ENCODE peak calls at places on chromosomes 4 and X, in five cellular contexts. L is stomach, P is H1, V is A549, K is ovary. C is an unnamed sample.
A peak's percentile ranks its signal among the peaks of the same experiment; 100 is the strongest.

GRCh38 chr4:178823673-178824072 is 1381.4 kb upstream of the AGA start:
- DNase-seq in L (no peak), P (no peak), K (no peak), V (no peak), C (no peak)

GRCh38 chrX:38661561-38661960 is 100.2 kb downstream of the TSPAN7 start:
- DNase-seq in K (no peak), P (no peak), L (no peak), V (no peak), C (no peak)

GRCh38 chr4:5399790-5400421 is 308.5 kb downstream of the EVC2 start:
- DNase-seq in L (no peak), K (no peak), V (peak; percentile 24), P (no peak), C (no peak)

GRCh38 chr4:143188325-143189088 is 3.8 kb downstream of the USP38 start:
- DNase-seq in K (no peak), V (no peak), L (no peak), P (no peak), C (no peak)

GRCh38 chrX:20333672-20334071 is 67.0 kb upstream of the RPS6KA3 start:
- DNase-seq in L (no peak), V (no peak), K (no peak), P (no peak), C (no peak)

GRCh38 chr4:185782523-185782922 is 29.5 kb downstream of the SORBS2 start:
- DNase-seq in K (no peak), L (no peak), P (no peak), V (no peak), C (no peak)

GRCh38 chrX:144006811-144007210 is 122.9 kb downstream of the UBE2NL start:
- DNase-seq in V (no peak), K (no peak), L (no peak), P (no peak), C (no peak)

GRCh38 chr4:115165503-115165902 is 52.1 kb upstream of the NDST4 start:
- DNase-seq in V (no peak), K (no peak), L (no peak), P (no peak), C (no peak)

GRCh38 chr4:80237992-80238391 is 28.5 kb upstream of the FGF5 start:
- DNase-seq in P (no peak), V (peak; percentile 36), L (no peak), K (no peak), C (no peak)

GRCh38 chr4:138609943-138610350 is 367.8 kb upstream of the SLC7A11 start:
- DNase-seq in V (no peak), K (no peak), P (no peak), L (no peak), C (no peak)

GRCh38 chrX:17412692-17413091 is 37.7 kb downstream of the NHS start:
- DNase-seq in K (no peak), L (no peak), V (peak; percentile 63), P (no peak), C (no peak)

GRCh38 chr4:27176400-27176799 is 315.8 kb downstream of the STIM2 start:
- DNase-seq in K (no peak), L (no peak), P (no peak), V (peak; percentile 14), C (no peak)

GRCh38 chrX:152573866-152574265 is 63.8 kb upstream of the GABRQ start:
- DNase-seq in P (no peak), V (no peak), L (no peak), K (no peak), C (no peak)

GRCh38 chr4:169810325-169811323 is 52.9 kb upstream of the HPF1 start:
- DNase-seq in K (no peak), L (no peak), P (no peak), V (peak; percentile 76), C (no peak)

GRCh38 chr4:22237155-22237751 is 278.6 kb downstream of the ADGRA3 start:
- DNase-seq in P (peak; percentile 43), L (peak; percentile 68), V (peak; percentile 13), K (peak; percentile 40), C (no peak)

GRCh38 chr4:150315175-150315574 is 236.9 kb downstream of the DCLK2 start:
- DNase-seq in P (no peak), K (no peak), L (no peak), V (no peak), C (no peak)

GRCh38 chr4:25694466-25694865 is 38.8 kb downstream of the SLC34A2 start:
- DNase-seq in L (no peak), K (no peak), V (peak; percentile 47), P (no peak), C (peak; percentile 66)

GRCh38 chr4:87038837-87039715 is 104.3 kb downstream of the AFF1 start:
- DNase-seq in P (no peak), K (no peak), L (peak; percentile 32), V (peak; percentile 60), C (peak; percentile 63)

GRCh38 chr4:100093091-100093866 is 97.0 kb downstream of the DDIT4L start:
- DNase-seq in P (peak; percentile 80), L (peak; percentile 81), K (peak; percentile 77), V (peak; percentile 84), C (peak; percentile 87)

GRCh38 chr4:124980276-124980752 is 267.8 kb upstream of the ANKRD50 start:
- DNase-seq in V (no peak), L (no peak), P (no peak), K (no peak), C (no peak)

GRCh38 chr4:156322592-156322991 is 368.9 kb upstream of the CTSO start:
- DNase-seq in L (no peak), V (no peak), K (no peak), P (no peak), C (no peak)

GRCh38 chrX:9940397-9940796 is 26.8 kb upstream of the CLDN34 start:
- DNase-seq in P (no peak), V (peak; percentile 6), K (no peak), L (no peak), C (no peak)

GRCh38 chrX:37759878-37760418 is 19.9 kb upstream of the CYBB start:
- DNase-seq in V (no peak), L (no peak), P (no peak), K (no peak), C (no peak)

GRCh38 chrX:94676285-94676684 is 1002.3 kb downstream of the FAM133A start:
- DNase-seq in V (no peak), L (no peak), K (no peak), P (no peak), C (no peak)

GRCh38 chr4:173189117-173189693 is 20.6 kb downstream of the GALNT7 start:
- DNase-seq in K (no peak), V (no peak), L (no peak), P (no peak), C (no peak)

GRCh38 chr4:97103252-97103651 is 1040.0 kb downstream of the STPG2 start:
- DNase-seq in P (no peak), V (no peak), K (no peak), L (no peak), C (no peak)

DNA sequence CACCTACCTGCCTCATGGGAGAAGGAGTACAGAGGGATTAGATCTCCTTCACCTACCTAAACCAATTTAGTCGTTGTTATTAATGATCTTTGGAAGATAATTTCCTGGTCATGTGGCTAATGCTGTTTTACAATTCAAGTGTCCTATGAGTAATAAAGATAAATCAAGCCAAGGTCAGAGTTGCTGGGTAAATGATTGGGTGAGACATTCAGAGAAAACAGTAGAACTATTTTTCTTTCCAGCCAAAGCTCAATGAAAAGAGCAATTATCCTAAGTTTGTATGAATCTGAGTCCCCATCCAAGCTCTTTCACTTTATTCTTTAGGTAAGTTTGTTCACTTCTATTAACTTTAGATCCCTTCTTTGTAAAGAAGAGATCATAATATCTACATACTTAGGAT is 422.9 kb upstream of the FAM241A start:
- DNase-seq in K (no peak), P (no peak), L (no peak), V (no peak), C (no peak)
- TF ChIP-seq POLR2A in K (no peak), P (no peak), L (no peak), V (no peak), C (no peak)

GRCh38 chrX:150506020-150506419 is 62.4 kb upstream of the MTM1 start:
- DNase-seq in K (no peak), P (no peak), L (no peak), V (no peak), C (no peak)

GRCh38 chrX:150508018-150508417 is 60.4 kb upstream of the MTM1 start:
- DNase-seq in V (no peak), P (no peak), L (no peak), K (no peak), C (no peak)

GRCh38 chrX:150506486-150506885 is 61.9 kb upstream of the MTM1 start:
- DNase-seq in K (no peak), V (no peak), L (no peak), P (no peak), C (no peak)

GRCh38 chrX:150508461-150509367 is 59.7 kb upstream of the MTM1 start:
- DNase-seq in L (peak; percentile 65), P (no peak), K (peak; percentile 82), V (no peak), C (peak; percentile 51)

DNA sequence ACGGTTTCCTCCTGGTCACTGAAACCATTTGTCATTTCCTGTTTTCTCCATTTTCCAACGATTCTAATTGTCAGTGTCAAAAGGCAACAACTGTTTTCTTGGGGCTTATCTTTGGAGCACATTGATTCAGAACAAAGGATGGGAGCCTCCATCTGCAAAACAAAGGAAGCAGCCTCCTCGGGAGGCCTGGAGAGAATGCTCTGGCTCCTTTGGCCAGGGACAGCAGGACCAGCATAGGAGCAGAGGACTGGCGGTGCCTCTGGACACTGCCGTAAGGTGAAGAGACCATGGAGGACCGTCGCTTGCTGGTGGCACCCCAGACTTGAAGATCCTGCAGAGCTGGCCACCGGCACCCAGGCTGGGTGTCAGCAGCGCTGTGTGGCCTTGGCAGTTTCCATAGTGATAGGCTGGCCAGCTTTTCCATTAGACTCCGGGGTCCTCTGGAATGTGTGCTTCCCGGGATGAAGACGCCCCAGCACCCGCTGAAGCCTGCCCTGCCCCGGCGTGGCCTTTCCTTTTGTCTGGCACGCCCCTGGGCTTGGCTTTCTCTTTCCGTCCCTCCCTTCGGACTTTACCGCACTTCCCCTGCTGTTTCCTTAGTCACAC is 61.1 kb upstream of the MTM1 start:
- DNase-seq in L (no peak), K (peak; percentile 64), V (no peak), P (no peak), C (no peak)
- H3K27ac ChIP-seq in L (peak overlapping the region; percentile 60), K (no peak overlapping the region), V (no peak overlapping the region), P (peak overlapping the region; percentile 85), C (no peak overlapping the region)

GRCh38 chr4:71777891-71778290 is 6.0 kb downstream of the GC start:
- DNase-seq in P (no peak), K (no peak), V (no peak), L (no peak), C (no peak)
- TF ChIP-seq POLR2A in P (no peak), K (no peak), V (no peak), L (no peak), C (no peak)

GRCh38 chr4:7924570-7924969 is 15.1 kb downstream of the AFAP1 start:
- DNase-seq in P (no peak), V (no peak), L (no peak), K (no peak), C (no peak)
- H3K27ac ChIP-seq in P (no peak overlapping the region), V (no peak overlapping the region), L (no peak overlapping the region), K (no peak overlapping the region), C (no peak overlapping the region)

C was measured in Peyer's patch.